ENCODE peak calls at places on chromosomes 7 and 10, in six cellular contexts. T is GM12878, U is HCT116, J is HepG2, E is H1, R is K562. L is an unnamed sample.

GRCh38 chr7:28078036-28078901 is 102.3 kb downstream of the JAZF1 start:
- DNase-seq in R (peak; percentile 44), E (no peak), T (no peak), U (peak; percentile 16), J (peak; percentile 24), L (peak; percentile 35)

GRCh38 chr10:4359003-4359402 is 467.0 kb upstream of the AKR1E2 start:
- DNase-seq in T (no peak), U (no peak), J (no peak), E (no peak), R (no peak), L (no peak)

GRCh38 chr10:3887404-3887803 is 102.4 kb upstream of the KLF6 start:
- DNase-seq in T (no peak), E (no peak), U (no peak), R (no peak), J (no peak), L (no peak)

GRCh38 chr10:14293516-14293915 is 37.2 kb downstream of the FRMD4A start:
- DNase-seq in J (no peak), U (no peak), T (no peak), E (no peak), R (no peak), L (no peak)

GRCh38 chr10:13099144-13099665 is 758 bp upstream of the OPTN start:
- DNase-seq in J (peak; percentile 38), T (no peak), E (peak; percentile 58), R (peak; percentile 46), U (peak; percentile 54), L (peak; percentile 57)

GRCh38 chr10:22250897-22251605 is 33.2 kb upstream of the EBLN1 start:
- DNase-seq in R (no peak), E (no peak), J (no peak), U (no peak), T (no peak), L (no peak)

GRCh38 chr7:95609277-95609971 is 13.1 kb upstream of the PDK4 start:
- DNase-seq in U (no peak), E (no peak), T (no peak), J (peak; percentile 6), R (no peak), L (no peak)

GRCh38 chr7:54773472-54774399 is 14.7 kb upstream of the SEC61G start:
- DNase-seq in E (peak; percentile 81), J (peak; percentile 73), T (no peak), U (peak; percentile 91), R (peak; percentile 67), L (peak; percentile 94)

GRCh38 chr10:92690211-92691041 is 671 bp downstream of the HHEX start:
- DNase-seq in J (no peak), R (peak; percentile 50), U (peak; percentile 21), E (no peak), T (no peak), L (no peak)

GRCh38 chr7:141785711-141786552 is 4.1 kb upstream of the TAS2R5 start:
- DNase-seq in E (no peak), J (peak; percentile 42), T (peak; percentile 8), U (peak; percentile 36), R (peak; percentile 43), L (peak; percentile 25)

GRCh38 chr7:101832205-101832631 is 14.8 kb downstream of the CUX1 start:
- DNase-seq in T (no peak), E (no peak), U (no peak), R (no peak), J (no peak), L (no peak)

GRCh38 chr7:2301510-2301860 is 12.8 kb downstream of the SNX8 start:
- DNase-seq in T (no peak), J (no peak), R (no peak), U (no peak), E (no peak), L (peak; percentile 86)

GRCh38 chr10:97207131-97207530 is 21.4 kb upstream of the SLIT1 start:
- DNase-seq in J (no peak), T (no peak), E (no peak), R (no peak), U (no peak), L (no peak)

GRCh38 chr10:120688928-120689327 is 162.2 kb upstream of the WDR11 start:
- DNase-seq in E (no peak), U (no peak), R (no peak), J (no peak), T (no peak), L (no peak)

GRCh38 chr10:17585001-17585400 is 32.2 kb downstream of the HACD1 start:
- DNase-seq in R (no peak), E (no peak), J (no peak), U (no peak), T (peak; percentile 32), L (no peak)

GRCh38 chr7:114481995-114482394 is 67.4 kb downstream of the FOXP2 start:
- DNase-seq in R (no peak), J (no peak), E (no peak), U (no peak), T (no peak), L (no peak)

GRCh38 chr7:32616625-32617024 is 121.3 kb downstream of the AVL9 start:
- DNase-seq in T (no peak), U (peak; percentile 51), E (no peak), J (no peak), R (peak; percentile 37), L (no peak)
- TF ChIP-seq ZNF274 in T (no peak), U (no peak), E (no peak), J (no peak), R (no peak), L (no peak)

GRCh38 chr7:149527414-149527813 is 29.8 kb upstream of the ZNF746 start:
- DNase-seq in R (no peak), U (no peak), J (no peak), T (no peak), E (no peak), L (no peak)
- H3K9me3 ChIP-seq in R (peaks cover 23% of the 10 kb centered on the region), U (peaks cover 18% of the 10 kb centered on the region), J (peaks cover 45% of the 10 kb centered on the region), T (peaks cover 19% of the 10 kb centered on the region), E (peaks cover 49% of the 10 kb centered on the region), L (peaks cover 46% of the 10 kb centered on the region)

GRCh38 chr7:66202380-66202779 is 2.8 kb upstream of the TPST1 start:
- DNase-seq in T (no peak), R (no peak), J (no peak), E (no peak), U (no peak), L (no peak)

GRCh38 chr7:66198956-66199355 is 6.2 kb upstream of the TPST1 start:
- DNase-seq in T (no peak), J (no peak), E (no peak), R (no peak), U (no peak), L (no peak)

GRCh38 chr7:66193146-66193725 is 11.9 kb upstream of the TPST1 start:
- DNase-seq in T (no peak), J (no peak), U (no peak), R (no peak), E (no peak), L (no peak)

GRCh38 chr7:66198461-66198860 is 6.7 kb upstream of the TPST1 start:
- DNase-seq in R (no peak), J (no peak), E (no peak), T (no peak), U (no peak), L (no peak)
- TF ChIP-seq ZNF274 in R (no peak), J (no peak), E (no peak), T (no peak), U (no peak), L (no peak)

GRCh38 chr7:157668221-157668883 is 331.5 kb downstream of the DNAJB6 start:
- DNase-seq in J (no peak), T (no peak), U (no peak), R (no peak), E (no peak), L (no peak)

GRCh38 chr7:157671358-157672255 is 334.8 kb downstream of the DNAJB6 start:
- DNase-seq in R (no peak), E (no peak), T (no peak), U (no peak), J (no peak), L (no peak)

GRCh38 chr7:157668884-157669767 is 332.3 kb downstream of the DNAJB6 start:
- DNase-seq in U (no peak), T (no peak), J (no peak), R (no peak), E (no peak), L (no peak)

GRCh38 chr7:157670490-157671357 is 333.9 kb downstream of the DNAJB6 start:
- DNase-seq in T (no peak), R (no peak), J (no peak), E (no peak), U (no peak), L (no peak)

GRCh38 chr7:157669768-157670345 is 333.1 kb downstream of the DNAJB6 start:
- DNase-seq in J (no peak), U (no peak), E (no peak), T (no peak), R (no peak), L (no peak)
- H3K9me3 ChIP-seq in J (no peaks in the 10 kb centered on the region), U (no peaks in the 10 kb centered on the region), E (no peaks in the 10 kb centered on the region), T (no peaks in the 10 kb centered on the region), R (no peaks in the 10 kb centered on the region), L (no peaks in the 10 kb centered on the region)

GRCh38 chr10:129912161-129912917 is 51.7 kb downstream of the EBF3 start:
- DNase-seq in T (no peak), R (no peak), J (no peak), E (no peak), U (no peak), L (no peak)
- TF ChIP-seq ZNF274 in T (no peak), R (no peak), J (no peak), E (no peak), U (no peak), L (no peak)

L was measured in NT2/D1.